ENCODE peak calls at places on chromosome 13, in ten cellular contexts. S, W, D, K, Q, P, B, X, C and G are unnamed samples.

GRCh38 chr13:46369506-46370268 is 17.4 kb downstream of the RUBCNL start:
- DNase-seq in X (peak), P (no peak), D (no peak), B (no peak), W (no peak), S (peak), K (no peak), Q (no peak), C (no peak), G (peak)

GRCh38 chr13:29567411-29567810 is 28.1 kb downstream of the SLC7A1 start:
- DNase-seq in K (no peak), C (no peak), B (no peak), P (no peak), D (no peak), W (no peak), Q (no peak), X (no peak), S (no peak), G (no peak)

GRCh38 chr13:44815507-44816074 is 173.7 kb downstream of the NUFIP1 start:
- DNase-seq in X (peak), C (no peak), Q (peak), D (peak), B (no peak), P (no peak), K (no peak), S (peak), W (no peak), G (peak)

GRCh38 chr13:49183672-49184315 is 36.3 kb upstream of the MLNR start:
- DNase-seq in S (no peak), P (no peak), C (no peak), Q (no peak), K (no peak), D (no peak), X (no peak), W (no peak), B (no peak), G (no peak)

GRCh38 chr13:27792393-27793218 is at the start of gene GSX1:
- DNase-seq in S (peak), C (no peak), Q (peak), K (no peak), W (no peak), B (peak), P (peak), X (peak), D (peak), G (no peak)

GRCh38 chr13:50318887-50319286 is 303.6 kb downstream of the KCNRG start:
- DNase-seq in C (no peak), B (no peak), X (no peak), Q (no peak), K (no peak), W (no peak), P (no peak), D (no peak), S (no peak), G (no peak)

GRCh38 chr13:114087430-114087829 is 45.0 kb downstream of the RASA3 start:
- DNase-seq in S (no peak), K (no peak), P (peak), B (no peak), W (peak), D (no peak), Q (no peak), C (no peak), X (no peak), G (no peak)

GRCh38 chr13:77150651-77151050 is 123.7 kb upstream of the FBXL3 start:
- DNase-seq in Q (no peak), P (no peak), W (no peak), S (no peak), C (no peak), K (no peak), X (no peak), D (no peak), B (no peak), G (no peak)

GRCh38 chr13:99153219-99153618 is 47.4 kb upstream of the UBAC2 start:
- DNase-seq in W (no peak), X (peak), Q (no peak), C (no peak), B (no peak), P (no peak), S (no peak), D (no peak), K (no peak), G (no peak)

GRCh38 chr13:79659161-79659560 is 178.2 kb downstream of the NDFIP2 start:
- DNase-seq in Q (no peak), S (no peak), D (no peak), P (no peak), C (peak), B (no peak), K (no peak), X (no peak), W (no peak), G (no peak)

GRCh38 chr13:27006519-27007161 is 165.0 kb downstream of the USP12 start:
- DNase-seq in K (no peak), C (no peak), Q (no peak), D (no peak), S (no peak), B (no peak), W (peak), P (no peak), X (no peak), G (no peak)

GRCh38 chr13:110274687-110275086 is 32.3 kb downstream of the COL4A1 start:
- DNase-seq in X (no peak), Q (no peak), S (no peak), C (no peak), W (peak), B (no peak), K (no peak), D (no peak), P (peak), G (no peak)

GRCh38 chr13:76512676-76513277 is 373.4 kb downstream of the KCTD12 start:
- DNase-seq in P (no peak), D (peak), W (no peak), Q (no peak), S (peak), X (peak), C (no peak), B (no peak), K (no peak), G (peak)

GRCh38 chr13:100987993-100988392 is 313.4 kb upstream of the TMTC4 start:
- DNase-seq in D (no peak), C (no peak), B (no peak), Q (no peak), K (no peak), X (peak), P (no peak), W (no peak), S (no peak), G (no peak)

GRCh38 chr13:63094069-63094468 is 1678.4 kb upstream of the PCDH20 start:
- DNase-seq in W (no peak), X (no peak), B (no peak), Q (no peak), D (no peak), K (no peak), P (no peak), S (no peak), C (no peak), G (no peak)

GRCh38 chr13:64397699-64398098 is 2832.4 kb downstream of the PCDH9 start:
- DNase-seq in X (peak), B (no peak), Q (no peak), D (no peak), P (no peak), W (no peak), K (no peak), S (no peak), C (no peak), G (peak)

GRCh38 chr13:40206241-40207109 is 460.0 kb downstream of the FOXO1 start:
- DNase-seq in K (no peak), P (peak), C (no peak), B (no peak), X (no peak), W (no peak), S (peak), D (no peak), Q (no peak), G (no peak)

GRCh38 chr13:92959790-92960189 is 266.8 kb upstream of the GPC6 start:
- DNase-seq in D (no peak), W (no peak), B (no peak), S (no peak), Q (no peak), C (no peak), X (no peak), K (no peak), P (no peak), G (no peak)
- TF ChIP-seq CTCF in D (no peak), W (no peak), B (no peak), S (no peak), Q (no peak), C (no peak), X (no peak), K (no peak), P (no peak), G (no peak)

GRCh38 chr13:97849305-97849704 is 104.2 kb upstream of the IPO5 start:
- DNase-seq in D (peak), C (no peak), S (no peak), B (no peak), X (peak), K (no peak), W (no peak), Q (peak), P (no peak), G (no peak)
- TF ChIP-seq CTCF in D (peak), C (no peak), S (peak), B (peak), X (peak), K (no peak), W (no peak), Q (peak), P (no peak), G (peak)

GRCh38 chr13:87393358-87393757 is 277.8 kb upstream of the SLITRK5 start:
- DNase-seq in X (no peak), K (no peak), S (no peak), B (no peak), D (no peak), Q (no peak), C (no peak), P (no peak), W (no peak), G (no peak)

GRCh38 chr13:87403748-87404432 is 267.3 kb upstream of the SLITRK5 start:
- DNase-seq in B (no peak), K (no peak), D (no peak), C (no peak), W (no peak), Q (no peak), X (no peak), P (no peak), S (no peak), G (no peak)

GRCh38 chr13:87398047-87398446 is 273.1 kb upstream of the SLITRK5 start:
- DNase-seq in P (no peak), D (no peak), Q (no peak), X (no peak), W (no peak), C (no peak), K (no peak), B (no peak), S (no peak), G (no peak)
- TF ChIP-seq CTCF in P (no peak), D (no peak), Q (no peak), X (no peak), W (no peak), C (no peak), K (no peak), B (no peak), S (no peak), G (no peak)

DNA sequence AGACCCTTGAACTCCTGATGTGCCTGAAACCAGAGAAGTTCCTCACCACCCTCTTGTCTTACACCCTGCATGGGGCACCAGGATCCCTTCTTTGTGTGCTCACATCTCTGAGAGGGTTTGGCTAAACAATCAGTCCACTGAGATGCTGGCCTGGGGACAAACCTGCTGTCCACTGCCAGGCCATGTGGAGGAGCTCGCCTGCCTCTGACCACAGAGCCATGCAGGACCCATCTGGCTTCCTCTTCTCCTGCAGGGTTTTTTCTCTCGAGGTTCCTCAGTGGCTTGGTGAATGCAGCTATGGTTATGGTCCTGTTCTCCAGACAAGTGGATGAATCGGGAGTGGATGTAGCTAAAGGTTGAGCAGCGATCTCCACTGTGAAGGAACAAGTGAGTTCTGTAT is 49.1 kb upstream of the MEDAG start:
- DNase-seq in Q (no peak), C (no peak), S (no peak), D (no peak), W (no peak), K (no peak), B (no peak), P (peak), X (peak), G (no peak)
- TF ChIP-seq CTCF in Q (no peak), C (no peak), S (no peak), D (no peak), W (no peak), K (no peak), B (no peak), P (no peak), X (peak), G (peak)

DNA sequence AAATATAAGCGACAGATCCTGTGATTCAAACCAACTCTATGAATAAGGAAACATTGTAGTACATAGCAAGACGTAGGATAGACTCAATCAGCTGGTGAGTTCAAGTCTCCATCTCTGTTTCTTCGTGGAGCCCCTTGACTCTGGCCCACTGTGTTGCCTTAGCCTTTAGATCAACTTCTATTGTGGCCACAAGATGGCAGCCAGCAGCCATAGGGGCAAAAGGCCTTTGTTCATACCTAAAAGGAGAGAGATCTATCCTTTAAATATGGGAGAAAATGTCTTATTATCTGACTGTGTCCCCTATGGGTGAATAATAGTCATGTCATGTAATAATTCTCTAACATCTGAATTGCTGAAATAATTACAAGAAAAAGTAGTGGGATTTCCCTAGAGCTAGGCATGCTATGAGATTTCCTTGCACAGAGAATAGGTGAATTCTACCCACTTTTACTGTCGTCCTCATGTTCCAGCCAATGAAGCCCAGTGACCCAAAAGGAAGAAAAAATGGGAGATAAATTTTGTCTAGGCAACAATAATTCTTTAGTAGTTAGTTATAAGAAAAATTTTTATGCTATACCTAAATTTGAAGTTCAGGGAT is 129.4 kb downstream of the PCDH20 start:
- DNase-seq in Q (no peak), C (no peak), X (no peak), W (no peak), B (no peak), D (no peak), K (no peak), S (no peak), P (no peak), G (no peak)
- TF ChIP-seq CTCF in Q (no peak), C (no peak), X (peak), W (no peak), B (peak), D (no peak), K (no peak), S (peak), P (no peak), G (no peak)

DNA sequence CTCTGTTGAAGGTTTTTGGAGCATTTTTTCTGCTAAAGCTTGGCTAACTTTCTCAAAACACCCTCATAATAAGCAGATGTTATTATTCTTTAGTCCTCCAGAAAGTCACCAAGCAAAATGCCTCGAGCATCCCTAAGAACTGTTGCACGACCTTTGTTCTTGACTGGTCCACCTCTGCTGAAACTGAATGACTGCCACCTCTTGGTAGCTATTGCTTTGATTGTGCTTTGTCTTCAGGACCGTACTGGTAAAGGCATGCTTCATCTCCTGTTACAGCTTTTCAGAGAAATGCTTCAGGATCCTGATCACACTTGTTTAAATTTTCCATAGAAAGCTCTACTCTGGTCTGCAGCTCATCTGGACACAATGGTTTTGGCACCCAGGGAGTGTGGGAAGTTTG is 254.8 kb downstream of the DCT start:
- DNase-seq in X (no peak), K (no peak), Q (no peak), W (no peak), B (no peak), P (no peak), C (no peak), S (no peak), D (no peak), G (no peak)
- TF ChIP-seq CTCF in X (no peak), K (no peak), Q (no peak), W (no peak), B (no peak), P (no peak), C (no peak), S (no peak), D (no peak), G (no peak)

DNA sequence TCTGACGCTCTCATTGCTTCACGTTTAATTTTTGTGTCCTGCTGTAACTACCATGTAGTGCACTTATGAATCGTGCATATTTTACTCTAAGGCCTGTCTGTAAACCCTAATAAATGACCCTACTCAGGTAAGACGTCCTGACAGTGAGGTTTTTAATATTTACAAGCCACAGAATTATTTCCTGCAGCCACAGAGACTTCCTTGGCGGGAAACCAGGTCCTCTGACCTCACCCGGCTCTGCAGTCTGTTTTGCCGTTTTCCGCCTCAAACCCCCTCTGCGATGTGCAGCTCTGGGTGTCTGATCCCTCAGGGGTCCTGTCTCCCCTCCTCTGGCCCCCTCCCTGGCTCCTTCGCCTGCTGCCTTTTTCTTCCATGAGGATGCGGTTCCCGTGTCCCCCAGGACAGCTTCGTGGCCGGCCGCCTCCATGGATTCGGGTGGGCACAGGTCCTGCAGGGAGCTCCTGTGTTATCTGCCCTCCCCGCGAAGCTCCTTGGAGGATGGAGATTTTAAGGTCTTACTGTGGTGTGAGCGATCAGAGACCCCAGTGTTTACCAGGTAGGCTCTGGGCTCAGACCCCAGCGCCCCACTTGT is 66.3 kb downstream of the MCF2L start:
- DNase-seq in D (no peak), P (no peak), S (no peak), Q (no peak), B (no peak), C (no peak), K (no peak), X (no peak), W (no peak), G (no peak)
- TF ChIP-seq CTCF in D (no peak), P (no peak), S (no peak), Q (no peak), B (no peak), C (no peak), K (no peak), X (no peak), W (no peak), G (no peak)

GRCh38 chr13:34420975-34421719 is 520.9 kb upstream of the NBEA start:
- DNase-seq in D (no peak), Q (no peak), P (no peak), C (no peak), X (no peak), W (no peak), S (no peak), K (no peak), B (no peak), G (no peak)
- TF ChIP-seq CTCF in D (no peak), Q (no peak), P (no peak), C (no peak), X (peak), W (no peak), S (peak), K (no peak), B (no peak), G (no peak)